ENCODE peak calls at places on chromosomes 2 and 18, in eight cellular contexts. M, Z, J, S, D, Q, H and O are unnamed samples.

GRCh38 chr2:194054262-194054767 is 1602.7 kb upstream of the SLC39A10 start:
- DNase-seq in J (no peak), S (no peak), Z (no peak), M (no peak), H (no peak), D (no peak), Q (no peak), O (no peak)

GRCh38 chr2:6025391-6025790 is 333.2 kb downstream of the SOX11 start:
- DNase-seq in S (no peak), D (no peak), M (no peak), J (no peak), Q (no peak), Z (no peak), H (no peak), O (no peak)

GRCh38 chr2:39266139-39266805 is 22.5 kb upstream of the CDKL4 start:
- DNase-seq in D (no peak), H (no peak), S (no peak), Z (peak; percentile 6), J (no peak), Q (peak; percentile 67), M (no peak), O (no peak)

GRCh38 chr2:182242561-182242960 is 184.3 kb downstream of the PDE1A start:
- DNase-seq in M (no peak), Z (no peak), J (no peak), S (no peak), H (no peak), D (no peak), Q (no peak), O (no peak)

GRCh38 chr2:16073471-16073870 is 133.1 kb downstream of the MYCN start:
- DNase-seq in Q (no peak), J (no peak), Z (no peak), H (no peak), D (no peak), S (no peak), M (no peak), O (no peak)

GRCh38 chr2:148273158-148273691 is 252.3 kb downstream of the MBD5 start:
- DNase-seq in M (peak; percentile 15), Q (no peak), J (no peak), S (no peak), D (no peak), H (peak; percentile 10), Z (no peak), O (no peak)

GRCh38 chr18:48795696-48796095 is 155.1 kb downstream of the SMAD7 start:
- DNase-seq in Q (no peak), J (no peak), S (no peak), Z (no peak), M (no peak), H (no peak), D (no peak), O (no peak)

GRCh38 chr2:86833315-86833714 is 28.4 kb downstream of the CD8B start:
- DNase-seq in S (no peak), Q (no peak), J (no peak), M (no peak), D (no peak), H (no peak), Z (no peak), O (no peak)

GRCh38 chr2:217523246-217523645 is 479.5 kb downstream of the TNS1 start:
- DNase-seq in M (no peak), J (peak; percentile 51), D (no peak), S (no peak), Z (no peak), Q (no peak), H (no peak), O (no peak)

GRCh38 chr2:159101755-159102489 is 133.5 kb downstream of the TANC1 start:
- DNase-seq in M (no peak), S (no peak), H (no peak), D (no peak), Q (no peak), Z (no peak), J (no peak), O (no peak)

GRCh38 chr18:57595347-57595746 is 8.8 kb upstream of the FECH start:
- DNase-seq in J (no peak), D (no peak), S (no peak), M (no peak), Q (no peak), Z (no peak), H (no peak), O (no peak)

GRCh38 chr18:36149514-36150289 is 20.0 kb downstream of the ELP2 start:
- DNase-seq in M (no peak), H (no peak), Q (no peak), J (no peak), D (no peak), S (no peak), Z (no peak), O (no peak)

GRCh38 chr2:129868151-129868550 is 111.3 kb upstream of the RAB6C start:
- DNase-seq in Z (no peak), Q (no peak), H (no peak), J (no peak), M (no peak), S (no peak), D (no peak), O (no peak)

GRCh38 chr2:30366199-30366691 is 80.8 kb upstream of the LCLAT1 start:
- DNase-seq in J (no peak), M (no peak), H (no peak), Q (peak; percentile 51), D (no peak), Z (no peak), S (no peak), O (no peak)

GRCh38 chr2:74893332-74893731 is 59.4 kb downstream of the HK2 start:
- DNase-seq in S (peak; percentile 87), Q (no peak), J (no peak), H (no peak), D (peak; percentile 83), M (peak; percentile 68), Z (peak; percentile 84), O (peak; percentile 14)

GRCh38 chr18:43271593-43272432 is 5.5 kb downstream of the SYT4 start:
- DNase-seq in J (no peak), Q (peak; percentile 64), H (peak; percentile 35), Z (peak; percentile 79), M (peak; percentile 31), D (peak; percentile 77), S (peak; percentile 62), O (peak; percentile 37)

GRCh38 chr2:122539311-122539710 is 783.9 kb downstream of the TSN start:
- DNase-seq in Q (no peak), S (no peak), J (no peak), D (peak; percentile 51), H (no peak), Z (no peak), M (no peak), O (no peak)

GRCh38 chr2:109470121-109470921 is 143.4 kb downstream of the SEPTIN10 start:
- DNase-seq in D (peak; percentile 89), Q (peak; percentile 98), J (peak; percentile 43), Z (peak; percentile 78), M (peak; percentile 53), S (peak; percentile 88), H (no peak), O (no peak)

GRCh38 chr2:36380624-36381481 is 25.3 kb downstream of the CRIM1 start:
- DNase-seq in S (peak; percentile 39), M (no peak), D (peak; percentile 81), H (no peak), Q (no peak), J (peak; percentile 23), Z (peak; percentile 77), O (no peak)

GRCh38 chr2:225670111-225670974 is 270.8 kb downstream of the NYAP2 start:
- DNase-seq in H (peak; percentile 23), M (peak; percentile 32), S (peak; percentile 72), Z (peak; percentile 78), Q (peak; percentile 3), J (no peak), D (peak; percentile 78), O (peak; percentile 55)

GRCh38 chr2:219438453-219438852 is 3.8 kb downstream of the SPEG start:
- DNase-seq in H (no peak), S (no peak), Z (no peak), J (no peak), M (no peak), Q (no peak), D (no peak), O (no peak)

GRCh38 chr2:240565267-240566202 is 2.7 kb upstream of the RNPEPL1 start:
- DNase-seq in Q (peak; percentile 68), D (peak; percentile 92), H (no peak), M (no peak), Z (peak; percentile 67), J (peak; percentile 76), S (peak; percentile 50), O (no peak)

GRCh38 chr18:57644540-57644939 is 22.9 kb upstream of the NARS1 start:
- DNase-seq in M (no peak), Z (peak; percentile 58), Q (no peak), D (peak; percentile 49), J (no peak), S (peak; percentile 50), H (no peak), O (no peak)

GRCh38 chr2:83168377-83168776 is 1290.7 kb downstream of the SUCLG1 start:
- DNase-seq in S (no peak), M (no peak), Z (peak; percentile 15), J (no peak), D (no peak), Q (no peak), H (no peak), O (no peak)

GRCh38 chr2:36485521-36485920 is 112.4 kb downstream of the FEZ2 start:
- DNase-seq in Z (peak; percentile 89), H (peak; percentile 76), J (no peak), M (peak; percentile 57), S (peak; percentile 96), D (peak; percentile 87), Q (no peak), O (peak; percentile 90)

GRCh38 chr2:241797441-241798080 is 11.4 kb upstream of the NEU4 start:
- DNase-seq in D (no peak), H (no peak), Z (no peak), S (no peak), Q (no peak), J (peak; percentile 4), M (no peak), O (no peak)

GRCh38 chr2:9982248-9982647 is 30.8 kb downstream of the GRHL1 start:
- DNase-seq in H (no peak), M (peak; percentile 90), S (peak; percentile 95), Q (no peak), Z (peak; percentile 81), J (no peak), D (peak; percentile 82), O (peak; percentile 82)

GRCh38 chr2:65548571-65549261 is 116.3 kb upstream of the SPRED2 start:
- DNase-seq in J (no peak), S (peak; percentile 10), H (no peak), Z (no peak), Q (no peak), M (no peak), D (no peak), O (no peak)

GRCh38 chr18:44839239-44839666 is 158.6 kb downstream of the SETBP1 start:
- DNase-seq in Q (peak; percentile 94), S (peak; percentile 74), D (peak; percentile 77), H (peak; percentile 14), M (peak; percentile 24), J (peak; percentile 71), Z (peak; percentile 71), O (peak; percentile 23)

GRCh38 chr2:102392942-102393341 is 30.0 kb upstream of the IL18RAP start:
- DNase-seq in J (no peak), M (no peak), H (no peak), D (no peak), Z (no peak), S (no peak), Q (no peak), O (no peak)

GRCh38 chr2:238023608-238024007 is 37.2 kb upstream of the SCLY start:
- DNase-seq in H (no peak), J (no peak), Q (no peak), S (no peak), M (no peak), Z (no peak), D (no peak), O (no peak)

GRCh38 chr2:67782443-67782842 is 280.4 kb downstream of the C1D start:
- DNase-seq in S (peak; percentile 63), H (no peak), M (no peak), J (no peak), D (peak; percentile 66), Z (peak; percentile 41), Q (no peak), O (no peak)

GRCh38 chr2:211085056-211085680 is 528.8 kb downstream of the CPS1 start:
- DNase-seq in Z (peak; percentile 62), M (peak; percentile 1), S (peak; percentile 10), H (peak; percentile 4), Q (peak; percentile 28), J (no peak), D (peak; percentile 57), O (peak; percentile 2)

GRCh38 chr2:100747551-100747950 is 72.4 kb upstream of the NPAS2 start:
- DNase-seq in D (peak; percentile 57), M (no peak), Q (no peak), H (no peak), J (no peak), S (peak; percentile 62), Z (peak; percentile 46), O (no peak)